ENCODE peak calls at places on chromosomes 4 and X, in six cellular contexts. M is sigmoid colon; S is stimulated activated CD4-positive, alpha-beta T cell treated with anti-CD3 and anti-CD28 coated beads, Interleukin-1b, Interleukin-23, amount 100 ng/mL, for 24 hours; U is tibial nerve; K is activated T-helper 1 cell treated with Interleukin-2 at 50 U/mL for 16 hours; Z is stimulated activated naive B cell treated with anti-CD40 and anti-IgM and Interleukin-4, amounts not matched to agents 10 μg/mL and 1 μg/mL and 100 μg/mL, for 72 hours. W is an unnamed sample.

GRCh38 chr4:93384897-93385296 is 443.7 kb upstream of the ATOH1 start:
- DNase-seq in M (no peak), S (no peak), U (no peak), K (no peak), Z (no peak), W (no peak)

GRCh38 chr4:575281-576141 is 584 bp downstream of the TMEM271 start:
- DNase-seq in M (no peak), S (no peak), U (no peak), K (no peak), Z (no peak), W (no peak)

GRCh38 chr4:138199568-138200235 is 42.4 kb downstream of the SLC7A11 start:
- DNase-seq in M (no peak), S (no peak), U (no peak), K (no peak), Z (no peak), W (no peak)

GRCh38 chr4:98638661-98639060 is 19.8 kb downstream of the TSPAN5 start:
- DNase-seq in M (no peak), S (no peak), U (no peak), K (no peak), Z (no peak), W (no peak)

GRCh38 chr4:145557720-145558119 is 61.5 kb upstream of the MMAA start:
- DNase-seq in M (peak; percentile 79), S (peak; percentile 35), U (no peak), K (no peak), Z (peak; percentile 27), W (peak; percentile 41)

GRCh38 chr4:121819216-121819980 is 4.3 kb downstream of the CCNA2 start:
- DNase-seq in M (no peak), S (no peak), U (no peak), K (no peak), Z (no peak), W (no peak)

GRCh38 chrX:23503835-23504539 is 163.3 kb upstream of the PRDX4 start:
- DNase-seq in M (peak; percentile 57), S (no peak), U (peak; percentile 62), K (no peak), Z (no peak), W (peak; percentile 91)

GRCh38 chr4:41014158-41014557 is 200.2 kb downstream of the APBB2 start:
- DNase-seq in M (no peak), S (no peak), U (no peak), K (no peak), Z (no peak), W (no peak)

GRCh38 chrX:29136904-29137303 is 549.7 kb downstream of the IL1RAPL1 start:
- DNase-seq in M (no peak), S (no peak), U (no peak), K (no peak), Z (no peak), W (no peak)

GRCh38 chr4:6225469-6225868 is 25.1 kb upstream of the JAKMIP1 start:
- DNase-seq in M (peak; percentile 35), S (no peak), U (no peak), K (no peak), Z (no peak), W (peak; percentile 20)

GRCh38 chrX:124023838-124024238 is 62.3 kb downstream of the STAG2 start:
- DNase-seq in M (no peak), S (no peak), U (no peak), K (no peak), Z (no peak), W (no peak)

GRCh38 chr4:78424456-78424855 is 127.1 kb upstream of the ANXA3 start:
- DNase-seq in M (no peak), S (no peak), U (no peak), K (no peak), Z (no peak), W (no peak)

GRCh38 chrX:2552621-2553297 is 52.0 kb upstream of the DHRSX start:
- DNase-seq in M (no peak), S (no peak), U (no peak), K (no peak), Z (no peak), W (no peak)